ENCODE peak calls at places on chromosomes 4 and X, in eight cellular contexts. K is activated naive CD8-positive, alpha-beta T cell treated with anti-CD3 and anti-CD28 coated beads for 36 hours; G is stimulated activated CD4-positive, alpha-beta T cell treated with anti-CD3 and anti-CD28 coated beads, Interleukin-2, amount 100 ng/mL, for 48 hours; J is A673; Q is H54; P is HTR-8/SVneo; O is AG09319; Z is T-helper 2 cell. C is an unnamed sample.

GRCh38 chrX:147953976-147954375 is 27.2 kb upstream of the FMR1NB start:
- DNase-seq in O (no peak), G (no peak), J (no peak), Q (no peak), Z (no peak), K (no peak), P (no peak), C (no peak)

GRCh38 chrX:150704030-150704613 is 10.9 kb downstream of the MTMR1 start:
- DNase-seq in G (peak), J (no peak), Z (no peak), K (no peak), O (no peak), P (no peak), Q (no peak), C (no peak)

GRCh38 chrX:116281106-116281505 is 110.6 kb downstream of the AGTR2 start:
- DNase-seq in J (no peak), G (no peak), P (no peak), O (no peak), K (no peak), Z (no peak), Q (no peak), C (no peak)

GRCh38 chr4:17577660-17578481 is 873 bp downstream of the LAP3 start:
- DNase-seq in Z (peak), K (peak), O (no peak), J (no peak), Q (no peak), G (peak), P (peak), C (no peak)

GRCh38 chr4:52234539-52235174 is 183.6 kb downstream of the SPATA18 start:
- DNase-seq in O (peak), Q (peak), Z (no peak), G (no peak), J (peak), K (no peak), P (peak), C (no peak)

GRCh38 chr4:110294165-110294564 is 95.8 kb upstream of the ELOVL6 start:
- DNase-seq in P (no peak), Q (no peak), Z (no peak), K (no peak), G (no peak), O (no peak), J (no peak), C (no peak)

GRCh38 chrX:77528034-77528433 is 80.8 kb downstream of the FGF16 start:
- DNase-seq in J (no peak), O (no peak), P (no peak), Z (no peak), K (no peak), G (no peak), Q (no peak), C (no peak)

GRCh38 chr4:86497131-86497530 is 97.0 kb upstream of the PTPN13 start:
- DNase-seq in Z (no peak), Q (no peak), J (no peak), O (no peak), G (no peak), K (no peak), P (no peak), C (no peak)

GRCh38 chr4:84913176-84913575 is 53.3 kb downstream of the WDFY3 start:
- DNase-seq in Z (no peak), J (no peak), P (no peak), G (no peak), K (no peak), O (no peak), Q (no peak), C (no peak)

C was measured in effector memory CD8-positive, alpha-beta T cell.